ENCODE peak calls at places on chromosomes 3 and 15, in four cellular contexts. One of them, this sample, is unnamed.

GRCh38 chr3:186442162-186442561 is 80.1 kb upstream of the DGKG start:
- DNase-seq in CD8-positive, alpha-beta T cell: no peak
- DNase-seq in neural progenitor cell: no peak
- DNase-seq in heart right ventricle: peak; percentile 71
- DNase-seq in this sample: no peak

GRCh38 chr15:53072077-53072476 is 281.9 kb upstream of the ONECUT1 start:
- DNase-seq in CD8-positive, alpha-beta T cell: no peak
- DNase-seq in neural progenitor cell: peak; percentile 90
- DNase-seq in heart right ventricle: peak; percentile 4
- DNase-seq in this sample: peak; percentile 59

GRCh38 chr15:45409596-45409995 is 31.3 kb upstream of the GATM start:
- DNase-seq in CD8-positive, alpha-beta T cell: no peak
- DNase-seq in neural progenitor cell: no peak
- DNase-seq in heart right ventricle: no peak
- DNase-seq in this sample: no peak

GRCh38 chr15:71400347-71400746 is 285.1 kb downstream of the THSD4 start:
- DNase-seq in CD8-positive, alpha-beta T cell: no peak
- DNase-seq in neural progenitor cell: no peak
- DNase-seq in heart right ventricle: no peak
- DNase-seq in this sample: no peak

GRCh38 chr3:14598143-14598569 is 53.4 kb upstream of the CCDC174 start:
- DNase-seq in CD8-positive, alpha-beta T cell: peak; percentile 60
- DNase-seq in neural progenitor cell: peak; percentile 83
- DNase-seq in heart right ventricle: no peak
- DNase-seq in this sample: no peak

GRCh38 chr15:78995921-78996780 is 51.3 kb upstream of the CTSH start:
- DNase-seq in CD8-positive, alpha-beta T cell: no peak
- DNase-seq in neural progenitor cell: no peak
- DNase-seq in heart right ventricle: no peak
- DNase-seq in this sample: no peak

GRCh38 chr15:50531763-50532162 is 14.7 kb downstream of the USP50 start:
- DNase-seq in CD8-positive, alpha-beta T cell: no peak
- DNase-seq in neural progenitor cell: no peak
- DNase-seq in heart right ventricle: no peak
- DNase-seq in this sample: no peak

GRCh38 chr3:96970211-96970610 is 155.8 kb downstream of the EPHA6 start:
- DNase-seq in CD8-positive, alpha-beta T cell: no peak
- DNase-seq in neural progenitor cell: no peak
- DNase-seq in heart right ventricle: no peak
- DNase-seq in this sample: no peak

GRCh38 chr15:61702224-61703120 is 357.8 kb downstream of the VPS13C start:
- DNase-seq in CD8-positive, alpha-beta T cell: no peak
- DNase-seq in neural progenitor cell: peak; percentile 9
- DNase-seq in heart right ventricle: no peak
- DNase-seq in this sample: no peak

GRCh38 chr3:38601971-38602550 is 47.4 kb downstream of the SCN5A start:
- DNase-seq in CD8-positive, alpha-beta T cell: no peak
- DNase-seq in neural progenitor cell: peak; percentile 30
- DNase-seq in heart right ventricle: no peak
- DNase-seq in this sample: no peak

GRCh38 chr3:120555661-120556509 is 40.3 kb upstream of the NDUFB4 start:
- DNase-seq in CD8-positive, alpha-beta T cell: no peak
- DNase-seq in neural progenitor cell: no peak
- DNase-seq in heart right ventricle: peak; percentile 68
- DNase-seq in this sample: peak; percentile 86

GRCh38 chr3:187878776-187879524 is 133.7 kb upstream of the BCL6 start:
- DNase-seq in CD8-positive, alpha-beta T cell: no peak
- DNase-seq in neural progenitor cell: no peak
- DNase-seq in heart right ventricle: no peak
- DNase-seq in this sample: no peak

GRCh38 chr3:55143336-55143735 is 215.5 kb upstream of the LRTM1 start:
- DNase-seq in CD8-positive, alpha-beta T cell: no peak
- DNase-seq in neural progenitor cell: no peak
- DNase-seq in heart right ventricle: no peak
- DNase-seq in this sample: no peak

GRCh38 chr3:184240384-184241140 is 8.2 kb downstream of the ALG3 start:
- DNase-seq in CD8-positive, alpha-beta T cell: no peak
- DNase-seq in neural progenitor cell: peak; percentile 59
- DNase-seq in heart right ventricle: no peak
- DNase-seq in this sample: no peak

GRCh38 chr15:68349173-68349572 is 71.6 kb downstream of the FEM1B start:
- DNase-seq in CD8-positive, alpha-beta T cell: no peak
- DNase-seq in neural progenitor cell: no peak
- DNase-seq in heart right ventricle: no peak
- DNase-seq in this sample: no peak

GRCh38 chr3:114451561-114452018 is 157.8 kb downstream of the TIGIT start:
- DNase-seq in CD8-positive, alpha-beta T cell: no peak
- DNase-seq in neural progenitor cell: no peak
- DNase-seq in heart right ventricle: peak; percentile 29
- DNase-seq in this sample: no peak

GRCh38 chr15:61697796-61698195 is 362.5 kb downstream of the VPS13C start:
- DNase-seq in CD8-positive, alpha-beta T cell: no peak
- DNase-seq in neural progenitor cell: no peak
- DNase-seq in heart right ventricle: no peak
- DNase-seq in this sample: no peak

GRCh38 chr3:194730369-194730768 is 44.7 kb downstream of the FAM43A start:
- DNase-seq in CD8-positive, alpha-beta T cell: no peak
- DNase-seq in neural progenitor cell: peak; percentile 71
- DNase-seq in heart right ventricle: no peak
- DNase-seq in this sample: peak; percentile 71

GRCh38 chr3:65871305-65872141 is 167.2 kb downstream of the MAGI1 start:
- DNase-seq in CD8-positive, alpha-beta T cell: no peak
- DNase-seq in neural progenitor cell: peak; percentile 20
- DNase-seq in heart right ventricle: peak; percentile 62
- DNase-seq in this sample: peak; percentile 56

GRCh38 chr3:106848099-106848498 is 529.1 kb upstream of the CCDC54 start:
- DNase-seq in CD8-positive, alpha-beta T cell: no peak
- DNase-seq in neural progenitor cell: no peak
- DNase-seq in heart right ventricle: no peak
- DNase-seq in this sample: no peak

GRCh38 chr3:67804089-67804488 is 149.7 kb upstream of the SUCLG2 start:
- DNase-seq in CD8-positive, alpha-beta T cell: no peak
- DNase-seq in neural progenitor cell: no peak
- DNase-seq in heart right ventricle: no peak
- DNase-seq in this sample: no peak

GRCh38 chr15:32029862-32030781 is at the start of gene CHRNA7:
- DNase-seq in CD8-positive, alpha-beta T cell: no peak
- DNase-seq in neural progenitor cell: peak; percentile 95
- DNase-seq in heart right ventricle: peak; percentile 14
- DNase-seq in this sample: no peak

GRCh38 chr3:100947119-100947518 is 46.1 kb downstream of the ABI3BP start:
- DNase-seq in CD8-positive, alpha-beta T cell: no peak
- DNase-seq in neural progenitor cell: no peak
- DNase-seq in heart right ventricle: no peak
- DNase-seq in this sample: no peak

DNA sequence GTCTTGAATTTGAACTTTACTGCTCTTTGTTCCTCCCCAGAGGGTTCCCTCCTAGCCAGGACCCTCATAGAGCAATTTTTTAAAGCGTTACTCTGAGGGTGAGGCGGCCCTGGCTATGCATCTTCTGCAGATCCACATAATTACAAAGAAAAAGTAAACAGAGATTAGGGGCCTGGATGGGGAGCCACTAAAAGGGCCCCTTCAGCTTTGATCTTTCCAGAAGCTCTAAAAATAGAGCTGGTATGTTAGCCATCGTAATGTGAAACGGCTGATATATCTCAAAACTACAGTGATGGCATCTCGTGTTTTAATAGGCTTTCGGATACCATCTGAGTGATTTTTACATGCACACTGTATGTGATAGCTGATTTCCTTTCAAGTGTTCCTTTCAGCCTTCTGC is 108.1 kb downstream of the ATG7 start:
- DNase-seq in CD8-positive, alpha-beta T cell: no peak
- DNase-seq in neural progenitor cell: no peak
- DNase-seq in heart right ventricle: no peak
- DNase-seq in this sample: no peak
- H3K4me3 ChIP-seq in CD8-positive, alpha-beta T cell: no peak overlapping the region
- H3K4me3 ChIP-seq in neural progenitor cell: no peak overlapping the region
- H3K4me3 ChIP-seq in heart right ventricle: no peak overlapping the region
- H3K4me3 ChIP-seq in this sample: no peak overlapping the region

GRCh38 chr3:162263596-162263995 is 767.0 kb downstream of the OTOL1 start:
- DNase-seq in CD8-positive, alpha-beta T cell: no peak
- DNase-seq in neural progenitor cell: no peak
- DNase-seq in heart right ventricle: no peak
- DNase-seq in this sample: no peak
- TF ChIP-seq CTCF in CD8-positive, alpha-beta T cell: no peak
- TF ChIP-seq CTCF in neural progenitor cell: no peak
- TF ChIP-seq CTCF in heart right ventricle: no peak
- TF ChIP-seq CTCF in this sample: no peak

GRCh38 chr15:39625856-39626255 is 45.0 kb downstream of the THBS1 start:
- DNase-seq in CD8-positive, alpha-beta T cell: no peak
- DNase-seq in neural progenitor cell: no peak
- DNase-seq in heart right ventricle: no peak
- DNase-seq in this sample: no peak

GRCh38 chr15:39628131-39628482 is 47.2 kb downstream of the THBS1 start:
- DNase-seq in CD8-positive, alpha-beta T cell: no peak
- DNase-seq in neural progenitor cell: no peak
- DNase-seq in heart right ventricle: peak; percentile 48
- DNase-seq in this sample: no peak

GRCh38 chr15:39628821-39629220 is 47.9 kb downstream of the THBS1 start:
- DNase-seq in CD8-positive, alpha-beta T cell: no peak
- DNase-seq in neural progenitor cell: no peak
- DNase-seq in heart right ventricle: no peak
- DNase-seq in this sample: no peak

GRCh38 chr15:39629376-39629775 is 48.5 kb downstream of the THBS1 start:
- DNase-seq in CD8-positive, alpha-beta T cell: peak; percentile 82
- DNase-seq in neural progenitor cell: no peak
- DNase-seq in heart right ventricle: no peak
- DNase-seq in this sample: peak; percentile 82

GRCh38 chr15:39627456-39628130 is 46.7 kb downstream of the THBS1 start:
- DNase-seq in CD8-positive, alpha-beta T cell: no peak
- DNase-seq in neural progenitor cell: no peak
- DNase-seq in heart right ventricle: no peak
- DNase-seq in this sample: no peak
- H3K4me1 ChIP-seq in CD8-positive, alpha-beta T cell: peaks cover 74% of the 10 kb centered on the region
- H3K4me1 ChIP-seq in neural progenitor cell: no peaks in the 10 kb centered on the region
- H3K4me1 ChIP-seq in heart right ventricle: peaks cover 31% of the 10 kb centered on the region
- H3K4me1 ChIP-seq in this sample: peaks cover 9% of the 10 kb centered on the region

GRCh38 chr15:43135351-43135750 is 2.0 kb downstream of the TMEM62 start:
- DNase-seq in CD8-positive, alpha-beta T cell: no peak
- DNase-seq in neural progenitor cell: no peak
- DNase-seq in heart right ventricle: no peak
- DNase-seq in this sample: no peak
- H3K4me3 ChIP-seq in CD8-positive, alpha-beta T cell: no peak overlapping the region
- H3K4me3 ChIP-seq in neural progenitor cell: no peak overlapping the region
- H3K4me3 ChIP-seq in heart right ventricle: no peak overlapping the region
- H3K4me3 ChIP-seq in this sample: no peak overlapping the region